ENCODE peak calls at places on chromosome 22, in four cellular contexts. D is neural progenitor cell, N is IMR-90, H is fibroblast of lung. S is an unnamed sample.

GRCh38 chr22:46968359-46968740 is 205.9 kb downstream of the TBC1D22A start:
- DNase-seq in D (no peak), N (no peak), H (no peak), S (no peak)

GRCh38 chr22:29855611-29856181 is 17.6 kb upstream of the ASCC2 start:
- DNase-seq in H (no peak), N (no peak), D (no peak), S (no peak)

GRCh38 chr22:36182871-36183270 is 18.7 kb downstream of the APOL4 start:
- DNase-seq in D (no peak), H (no peak), N (no peak), S (no peak)

GRCh38 chr22:20183101-20183500 is 32.2 kb upstream of the CCDC188 start:
- DNase-seq in N (no peak), D (no peak), H (no peak), S (no peak)

GRCh38 chr22:38696606-38697005 is 4.1 kb downstream of the JOSD1 start:
- DNase-seq in D (no peak), N (peak; percentile 92), H (peak; percentile 92), S (peak; percentile 26)

GRCh38 chr22:37483594-37484114 is 2.5 kb downstream of the MFNG start:
- DNase-seq in D (no peak), H (peak; percentile 6), N (no peak), S (no peak)

GRCh38 chr22:47854226-47854625 is 1091.8 kb downstream of the TBC1D22A start:
- DNase-seq in N (no peak), H (no peak), D (no peak), S (no peak)

GRCh38 chr22:38222797-38223119 is 21.0 kb downstream of the MAFF start:
- DNase-seq in H (no peak), N (no peak), D (no peak), S (peak; percentile 26)

GRCh38 chr22:47417699-47418098 is 655.2 kb downstream of the TBC1D22A start:
- DNase-seq in N (no peak), H (no peak), D (no peak), S (no peak)

GRCh38 chr22:23077627-23078461 is 7.5 kb downstream of the GNAZ start:
- DNase-seq in D (no peak), N (no peak), H (no peak), S (peak; percentile 21)

GRCh38 chr22:38950527-38951111 is 6.8 kb upstream of the APOBEC3A start:
- DNase-seq in H (no peak), D (no peak), N (no peak), S (no peak)

GRCh38 chr22:19731736-19732135 is 8.4 kb downstream of the GP1BB start:
- DNase-seq in D (no peak), N (no peak), H (no peak), S (no peak)

GRCh38 chr22:46581580-46582244 is 38.5 kb upstream of the GRAMD4 start:
- DNase-seq in N (no peak), H (no peak), D (no peak), S (no peak)

GRCh38 chr22:48756146-48757111 is 1071.2 kb downstream of the BRD1 start:
- DNase-seq in H (no peak), N (no peak), D (no peak), S (no peak)

GRCh38 chr22:45334528-45334927 is 24.8 kb downstream of the FAM118A start:
- DNase-seq in D (no peak), N (no peak), H (no peak), S (no peak)
- H3K36me3 ChIP-seq in D (no peaks in the 10 kb centered on the region), N (peaks cover 55% of the 10 kb centered on the region), H (peaks cover 8% of the 10 kb centered on the region), S (peaks cover 61% of the 10 kb centered on the region)

GRCh38 chr22:25744694-25745093 is 2.7 kb downstream of the MYO18B start:
- DNase-seq in H (no peak), N (no peak), D (no peak), S (no peak)
- H2AFZ ChIP-seq in H (no peak overlapping the region), N (no peak overlapping the region), D (no peak overlapping the region), S (no peak overlapping the region)

GRCh38 chr22:32476804-32477203 is 2.2 kb downstream of the FBXO7 start:
- DNase-seq in N (no peak), D (no peak), H (no peak), S (no peak)
- H3K36me3 ChIP-seq in N (peaks cover 3% of the 10 kb centered on the region), D (no peaks in the 10 kb centered on the region), H (no peaks in the 10 kb centered on the region), S (peaks cover 2% of the 10 kb centered on the region)

GRCh38 chr22:28008649-28009048 is 89.6 kb upstream of the PITPNB start:
- DNase-seq in N (no peak), D (no peak), H (no peak), S (no peak)
- H2AFZ ChIP-seq in N (no peak overlapping the region), D (no peak overlapping the region), H (no peak overlapping the region), S (no peak overlapping the region)

GRCh38 chr22:28822930-28823481 is 22.6 kb upstream of the XBP1 start:
- DNase-seq in D (peak; percentile 71), N (no peak), H (peak; percentile 10), S (no peak)
- H3K36me3 ChIP-seq in D (no peaks in the 10 kb centered on the region), N (no peaks in the 10 kb centered on the region), H (no peaks in the 10 kb centered on the region), S (no peaks in the 10 kb centered on the region)

GRCh38 chr22:31160328-31160978 is 471 bp downstream of the RNF185 start:
- DNase-seq in N (peak; percentile 31), D (no peak), H (peak; percentile 29), S (no peak)
- H2AFZ ChIP-seq in N (peak overlapping the region; percentile 88), D (peak overlapping the region; percentile 99), H (peak overlapping the region; percentile 87), S (peak overlapping the region; percentile 8)

GRCh38 chr22:26229910-26230309 is 60.6 kb downstream of the SEZ6L start:
- DNase-seq in N (no peak), D (no peak), H (no peak), S (no peak)

DNA sequence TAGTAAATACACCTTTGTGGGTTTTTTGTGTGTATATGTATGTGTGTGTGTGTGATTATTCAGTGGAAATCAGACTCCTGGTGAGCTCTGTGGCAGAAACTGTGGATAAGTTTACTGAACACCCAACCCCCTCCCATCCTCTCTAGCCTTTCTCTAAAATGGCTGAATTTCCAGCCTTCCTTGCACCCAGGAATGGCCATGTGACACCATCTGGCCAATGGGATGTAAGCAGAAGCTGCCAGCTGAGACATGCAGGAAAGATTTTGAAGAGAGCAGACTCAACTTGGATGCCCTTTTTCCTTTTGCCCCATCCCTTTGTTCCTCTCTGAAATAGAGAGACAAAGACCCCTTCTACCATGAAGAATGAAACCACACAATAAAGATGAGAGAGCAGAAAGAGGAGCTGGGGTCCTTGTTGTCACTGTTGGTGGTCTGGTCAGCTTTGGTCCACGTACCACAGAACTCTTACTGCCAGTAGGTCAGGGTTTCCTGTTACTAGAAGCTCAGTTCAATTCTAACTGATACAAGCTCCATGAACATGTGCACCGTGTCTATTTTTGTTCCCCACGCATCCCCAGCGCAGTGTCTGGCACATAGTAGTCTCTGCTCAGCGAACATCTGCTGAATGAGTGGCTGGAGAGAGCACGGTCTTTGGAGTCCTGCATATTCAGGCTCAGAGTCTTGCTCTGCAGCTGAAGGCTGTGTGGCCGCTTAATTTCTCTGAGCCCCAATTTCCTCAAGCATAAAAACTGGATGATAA is 57.5 kb downstream of the SEZ6L start:
- DNase-seq in N (no peak), H (no peak), D (no peak), S (no peak)
- H3K36me3 ChIP-seq in N (no peaks in the 10 kb centered on the region), H (no peaks in the 10 kb centered on the region), D (no peaks in the 10 kb centered on the region), S (no peaks in the 10 kb centered on the region)

GRCh38 chr22:42330170-42330569 is 59.7 kb upstream of the TCF20 start:
- DNase-seq in D (no peak), H (no peak), N (no peak), S (no peak)

GRCh38 chr22:42327462-42328129 is 57.1 kb upstream of the TCF20 start:
- DNase-seq in D (no peak), N (no peak), H (no peak), S (no peak)

GRCh38 chr22:42326786-42327185 is 56.3 kb upstream of the TCF20 start:
- DNase-seq in N (peak; percentile 54), H (peak; percentile 46), D (no peak), S (no peak)

GRCh38 chr22:42329504-42329903 is 59.1 kb upstream of the TCF20 start:
- DNase-seq in H (no peak), N (no peak), D (no peak), S (no peak)

GRCh38 chr22:42328130-42328821 is 57.8 kb upstream of the TCF20 start:
- DNase-seq in H (no peak), D (no peak), N (no peak), S (peak; percentile 70)
- H2AFZ ChIP-seq in H (no peak overlapping the region), D (no peak overlapping the region), N (no peak overlapping the region), S (no peak overlapping the region)

DNA sequence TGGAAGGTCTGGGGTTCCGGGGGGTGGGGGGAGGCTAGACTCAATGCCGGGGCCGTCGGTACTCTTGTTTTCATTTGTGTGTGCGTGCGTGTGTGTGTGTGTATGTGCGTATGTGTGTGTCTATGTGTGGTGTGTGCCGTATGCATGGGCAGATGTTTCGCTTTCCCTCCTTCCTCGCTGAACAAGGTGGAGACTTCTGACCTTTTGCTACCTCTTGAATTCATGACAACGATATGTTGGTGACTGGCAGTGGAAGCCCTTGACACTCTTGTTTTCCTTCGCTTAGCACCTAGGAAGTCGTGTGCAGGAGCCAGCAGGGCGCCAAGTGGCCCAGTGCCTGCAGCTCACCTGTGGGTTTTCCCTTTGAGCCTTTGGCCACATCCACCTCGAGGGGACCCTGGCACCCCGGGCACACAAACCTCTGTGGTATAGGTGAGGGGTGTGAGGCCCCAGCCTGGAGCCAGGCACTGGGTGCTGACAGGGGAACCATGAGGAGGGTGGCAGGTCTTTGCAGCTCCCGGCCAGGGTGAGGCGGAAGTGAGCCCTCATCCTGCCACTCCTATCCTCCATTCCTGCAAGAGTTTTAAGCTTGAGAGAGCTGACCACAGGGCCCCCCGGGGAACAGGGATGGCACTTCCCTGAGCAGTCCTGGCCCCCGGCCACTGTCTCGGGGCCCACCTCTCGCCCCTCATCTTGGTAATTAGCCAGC is 19.3 kb upstream of the TMEM191C start:
- DNase-seq in D (peak; percentile 4), H (no peak), N (no peak), S (no peak)
- H3K36me3 ChIP-seq in D (no peaks in the 10 kb centered on the region), H (peaks cover 14% of the 10 kb centered on the region), N (peaks cover 38% of the 10 kb centered on the region), S (peaks cover 73% of the 10 kb centered on the region)

S was measured in trophoblast cell.